ENCODE peak calls at places on chromosomes 13 and 19, in seven cellular contexts. A is body of pancreas, Z is esophagus squamous epithelium, F is tibial nerve, C is H54, Y is ovary, X is uterus. D is an unnamed sample.

GRCh38 chr19:44958090-44958489 is 2.9 kb downstream of the CLPTM1 start:
- DNase-seq in A (no peak), Z (no peak), X (no peak), C (no peak), Y (no peak), F (no peak), D (no peak)

GRCh38 chr13:112140366-112140765 is 73.4 kb downstream of the SOX1 start:
- DNase-seq in A (no peak), Y (no peak), F (no peak), X (no peak), Z (no peak), C (no peak), D (no peak)

GRCh38 chr19:9877775-9878510 is 42.8 kb downstream of the PIN1 start:
- DNase-seq in C (no peak), A (no peak), X (no peak), Y (no peak), Z (no peak), F (no peak), D (no peak)

GRCh38 chr19:40266111-40266510 is 19.0 kb downstream of the AKT2 start:
- DNase-seq in A (no peak), F (no peak), Y (no peak), X (no peak), Z (no peak), C (no peak), D (no peak)

GRCh38 chr13:113449693-113450347 is 3.5 kb downstream of the ADPRHL1 start:
- DNase-seq in Z (no peak), X (no peak), A (no peak), Y (no peak), F (no peak), C (no peak), D (no peak)

GRCh38 chr13:84137292-84137691 is 255.0 kb upstream of the SLITRK1 start:
- DNase-seq in A (no peak), Y (no peak), C (no peak), F (no peak), X (no peak), Z (no peak), D (peak; percentile 26)

GRCh38 chr13:101648766-101649489 is 196.5 kb downstream of the ITGBL1 start:
- DNase-seq in X (no peak), Y (no peak), A (no peak), C (no peak), Z (no peak), F (no peak), D (no peak)

GRCh38 chr13:28012383-28012782 is 23.9 kb upstream of the URAD start:
- DNase-seq in Y (no peak), A (no peak), F (no peak), Z (no peak), C (no peak), X (no peak), D (no peak)

DNA sequence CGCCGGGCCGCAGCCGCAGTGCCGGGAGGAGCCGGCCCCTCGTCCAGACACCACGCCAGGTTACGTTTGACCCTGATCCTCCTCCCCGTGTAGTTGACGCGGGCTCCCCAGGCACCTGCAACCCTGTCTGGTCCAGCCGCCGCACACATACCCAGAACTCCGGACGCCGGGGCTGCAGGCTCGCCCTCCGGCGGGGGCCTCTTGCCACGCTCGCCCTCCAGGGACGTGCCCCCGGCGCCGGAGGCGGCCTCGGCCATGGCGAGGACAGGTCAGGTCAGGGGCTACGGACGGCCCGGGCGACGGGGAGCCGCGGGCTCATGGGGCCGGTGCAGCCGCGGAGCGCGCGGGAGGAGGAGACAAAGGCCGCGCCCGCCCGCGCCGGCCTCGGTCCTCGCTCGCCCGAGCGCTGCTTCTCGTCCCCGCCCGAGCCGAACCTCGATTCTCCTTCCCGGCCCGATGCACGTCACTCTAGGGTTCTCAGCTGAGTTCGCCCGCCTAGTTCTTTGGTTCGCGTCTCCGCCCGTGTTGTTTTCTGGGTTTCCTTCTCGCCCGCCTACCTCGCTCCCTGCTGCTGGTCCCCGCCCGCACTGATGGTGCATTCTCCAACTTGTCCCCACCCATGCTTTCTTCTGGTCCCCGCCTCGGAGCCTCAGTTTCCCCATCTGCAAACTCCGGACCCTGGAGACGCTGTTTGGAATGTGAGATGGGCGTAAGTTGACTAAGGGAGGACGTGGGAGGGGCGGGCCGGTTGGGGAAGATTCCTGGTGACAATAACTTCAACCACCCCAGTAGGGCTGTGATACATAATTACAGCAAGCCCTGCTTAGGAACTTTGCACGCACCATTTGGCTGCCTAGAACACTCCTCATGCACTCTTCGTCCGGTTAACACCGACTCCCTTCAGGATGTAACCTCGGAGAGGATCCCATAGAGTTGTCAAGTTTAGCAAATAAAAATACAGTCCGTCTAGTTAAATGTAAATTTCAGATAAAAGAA is at the start of gene ANO8:
- DNase-seq in Z (peak; percentile 42), Y (peak; percentile 93), F (peak; percentile 85), X (peak; percentile 91), A (peak; percentile 93), C (peak; percentile 95), D (peak; percentile 95)
- TF ChIP-seq POLR2A in Z (peak; percentile 25), Y (no peak), F (no peak), X (peak; percentile 40), A (no peak), C (peak; percentile 50), D (no peak)

GRCh38 chr19:16429759-16430091 is 42.0 kb downstream of the EPS15L1 start:
- DNase-seq in Z (no peak), X (no peak), C (no peak), A (no peak), F (no peak), Y (no peak), D (no peak)

GRCh38 chr19:16425993-16426392 is 45.8 kb downstream of the EPS15L1 start:
- DNase-seq in A (no peak), F (no peak), C (no peak), X (no peak), Z (no peak), Y (no peak), D (no peak)

GRCh38 chr19:16425019-16425418 is 46.8 kb downstream of the EPS15L1 start:
- DNase-seq in C (no peak), X (no peak), A (no peak), Y (no peak), Z (no peak), F (no peak), D (peak; percentile 71)

GRCh38 chr19:16428372-16429036 is 43.3 kb downstream of the EPS15L1 start:
- DNase-seq in Z (no peak), C (no peak), Y (no peak), X (no peak), A (no peak), F (no peak), D (no peak)

DNA sequence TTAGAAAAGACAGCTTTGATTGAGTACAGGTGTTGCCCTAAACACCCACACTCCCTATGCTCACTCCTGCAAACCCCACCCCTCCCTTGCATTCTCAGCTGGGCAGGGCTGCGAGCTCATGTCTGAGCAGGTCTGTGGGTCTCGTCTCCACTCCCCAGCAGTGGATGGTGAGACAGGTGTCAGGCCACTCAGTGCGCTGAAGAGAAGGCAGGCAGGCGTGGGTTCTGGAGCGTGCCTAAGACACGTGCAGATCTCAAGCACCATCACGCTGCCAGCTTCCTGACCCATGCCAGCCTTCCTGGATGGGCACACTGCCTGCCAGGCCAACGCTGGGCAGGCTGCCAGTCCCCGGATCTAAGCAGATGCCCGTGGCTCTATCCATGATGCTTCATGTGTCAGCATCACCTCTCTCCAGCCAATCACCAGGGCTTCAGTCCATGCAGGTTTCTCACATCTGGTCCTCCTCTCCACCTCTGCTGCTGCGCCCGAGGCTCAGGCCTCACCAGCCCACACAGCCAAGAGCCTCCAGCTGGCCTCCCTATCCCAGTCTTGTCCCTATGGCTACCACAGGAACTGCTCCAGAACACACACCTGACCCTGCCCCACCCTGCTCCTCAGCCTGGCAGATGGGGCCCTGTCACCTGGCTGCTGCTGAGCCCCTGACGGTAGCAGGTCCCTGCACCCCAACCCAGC is 42.6 kb downstream of the EPS15L1 start:
- DNase-seq in Z (no peak), C (no peak), X (no peak), Y (no peak), A (peak; percentile 27), F (no peak), D (peak; percentile 67)
- TF ChIP-seq POLR2A in Z (no peak), C (no peak), X (no peak), Y (no peak), A (no peak), F (no peak), D (no peak)

GRCh38 chr13:33817513-33817842 is 471 bp upstream of the RFC3 start:
- DNase-seq in Y (no peak), X (no peak), Z (no peak), C (no peak), F (no peak), A (no peak), D (no peak)

GRCh38 chr13:33815011-33815550 is 2.9 kb upstream of the RFC3 start:
- DNase-seq in Z (no peak), A (no peak), Y (no peak), F (no peak), C (no peak), X (no peak), D (no peak)

GRCh38 chr13:33816912-33817311 is 1.0 kb upstream of the RFC3 start:
- DNase-seq in C (no peak), X (no peak), A (no peak), F (no peak), Y (no peak), Z (no peak), D (no peak)

DNA sequence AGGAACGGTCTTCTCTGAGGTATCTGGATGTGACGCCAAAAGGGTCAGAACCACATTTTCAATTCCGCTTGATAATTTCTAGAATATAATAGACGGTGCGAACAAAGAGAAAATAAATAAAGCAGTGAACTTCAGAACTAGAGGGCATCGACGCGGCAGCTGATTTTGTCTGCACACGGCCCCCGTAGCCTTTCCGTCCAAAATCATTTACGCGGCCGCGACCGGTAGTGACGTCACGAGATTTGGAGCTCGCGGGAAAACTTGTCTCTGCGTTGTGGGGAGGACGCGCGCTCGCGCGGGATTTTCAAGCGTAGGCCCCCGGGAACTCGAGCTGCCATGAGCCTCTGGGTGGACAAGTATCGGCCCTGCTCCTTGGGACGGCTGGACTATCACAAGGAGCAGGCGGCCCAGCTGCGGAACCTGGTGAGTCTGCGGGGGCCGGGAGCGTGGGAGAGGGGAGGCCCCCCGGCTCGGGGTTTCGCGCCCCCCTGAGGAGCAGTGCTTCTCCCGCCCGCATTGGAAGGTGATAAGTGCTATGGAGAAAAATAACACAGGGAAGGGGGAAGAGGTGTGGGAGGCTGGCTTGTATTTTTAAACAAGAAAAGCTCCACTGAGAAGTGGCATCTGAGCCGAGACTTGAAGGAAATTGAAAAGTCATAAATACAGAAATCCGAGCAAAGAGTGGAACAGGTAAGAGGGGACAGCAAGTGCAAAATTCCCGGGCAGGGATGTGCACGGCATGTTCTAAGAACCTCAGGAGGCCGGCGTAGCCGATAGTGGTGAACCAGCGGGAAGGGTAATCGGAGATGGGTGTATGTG is at the start of gene RFC3:
- DNase-seq in X (peak; percentile 93), F (peak; percentile 87), C (peak; percentile 63), A (peak; percentile 95), Z (peak; percentile 59), Y (peak; percentile 93), D (peak; percentile 90)
- TF ChIP-seq POLR2A in X (peak; percentile 28), F (no peak), C (peak; percentile 14), A (no peak), Z (no peak), Y (no peak), D (no peak)

GRCh38 chr13:46181799-46182490 is at the start of gene LCP1:
- DNase-seq in A (no peak), F (no peak), Y (no peak), X (no peak), C (no peak), Z (peak; percentile 14), D (peak; percentile 60)

GRCh38 chr13:46178143-46178542 is 3.8 kb downstream of the LCP1 start:
- DNase-seq in Y (no peak), X (no peak), C (no peak), A (no peak), Z (no peak), F (no peak), D (no peak)

GRCh38 chr13:46178821-46179220 is 3.2 kb downstream of the LCP1 start:
- DNase-seq in Z (no peak), F (no peak), C (no peak), Y (no peak), X (no peak), A (no peak), D (no peak)

GRCh38 chr13:46180393-46180792 is 1.6 kb downstream of the LCP1 start:
- DNase-seq in Z (no peak), C (no peak), F (no peak), A (no peak), X (no peak), Y (no peak), D (no peak)

DNA sequence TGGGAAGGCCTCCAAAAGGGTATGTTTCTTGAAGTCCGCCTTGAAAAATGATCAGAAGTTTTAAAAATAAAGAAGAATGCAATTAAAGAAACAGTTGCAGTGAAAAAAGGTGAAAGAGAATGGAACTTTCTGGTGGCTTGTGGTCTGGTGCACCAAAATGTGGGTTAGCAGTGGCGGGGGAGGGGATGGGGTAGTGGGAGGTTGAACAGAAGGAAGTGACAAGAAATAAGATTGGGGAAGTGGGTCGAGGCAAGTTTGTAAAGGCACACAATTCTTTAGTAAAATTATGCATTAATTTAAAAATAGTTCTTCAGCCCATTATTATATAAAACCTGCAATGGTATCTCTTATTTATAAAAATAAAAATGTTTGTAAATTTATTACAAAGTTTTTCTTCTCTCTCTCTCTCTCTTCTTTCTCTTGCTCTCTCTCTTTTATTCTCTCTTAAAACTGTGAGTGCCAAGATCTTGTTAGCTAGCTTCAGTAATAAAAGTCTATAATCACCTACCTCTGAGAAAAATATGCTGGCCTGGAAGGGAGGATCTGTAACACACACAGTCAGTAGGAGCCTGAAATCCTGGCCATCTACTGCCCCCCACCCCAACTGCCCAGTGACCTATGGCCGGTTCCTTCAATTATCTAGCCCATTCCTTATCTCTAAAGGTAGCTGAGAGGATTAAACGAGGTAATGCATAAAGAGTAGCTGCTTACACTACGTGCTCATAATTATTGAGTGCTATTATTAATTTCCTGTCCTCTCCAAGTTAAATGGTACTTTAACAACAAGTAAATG is 2.2 kb downstream of the LCP1 start:
- DNase-seq in F (no peak), Z (peak; percentile 27), A (no peak), Y (no peak), C (no peak), X (no peak), D (no peak)
- TF ChIP-seq POLR2A in F (no peak), Z (no peak), A (no peak), Y (no peak), C (no peak), X (no peak), D (no peak)